ENCODE peak calls at places on chromosomes 16 and 17, in seven cellular contexts. One of them, this sample, is unnamed.
A peak's percentile ranks its signal among the peaks of the same experiment; 100 is the strongest.

GRCh38 chr17:61454932-61455753 is 2.9 kb downstream of the TBX4 start:
- DNase-seq in PC-9: no peak
- DNase-seq in CD8-positive, alpha-beta memory T cell: no peak
- DNase-seq in left ventricle myocardium inferior: no peak
- DNase-seq in mucosa of descending colon: no peak
- DNase-seq in HCT116: no peak
- DNase-seq in lower lobe of right lung: no peak
- DNase-seq in this sample: no peak

GRCh38 chr16:69859105-69859969 is 91.8 kb upstream of the CLEC18A start:
- DNase-seq in PC-9: no peak
- DNase-seq in CD8-positive, alpha-beta memory T cell: no peak
- DNase-seq in left ventricle myocardium inferior: peak; percentile 40
- DNase-seq in mucosa of descending colon: peak; percentile 82
- DNase-seq in HCT116: peak; percentile 33
- DNase-seq in lower lobe of right lung: no peak
- DNase-seq in this sample: no peak

GRCh38 chr17:9668532-9668931 is 23.2 kb downstream of the USP43 start:
- DNase-seq in PC-9: peak; percentile 54
- DNase-seq in CD8-positive, alpha-beta memory T cell: no peak
- DNase-seq in left ventricle myocardium inferior: no peak
- DNase-seq in mucosa of descending colon: no peak
- DNase-seq in HCT116: no peak
- DNase-seq in lower lobe of right lung: no peak
- DNase-seq in this sample: peak; percentile 69

GRCh38 chr17:2613089-2613808 is 19.8 kb downstream of the PAFAH1B1 start:
- DNase-seq in PC-9: no peak
- DNase-seq in CD8-positive, alpha-beta memory T cell: no peak
- DNase-seq in left ventricle myocardium inferior: no peak
- DNase-seq in mucosa of descending colon: no peak
- DNase-seq in HCT116: no peak
- DNase-seq in lower lobe of right lung: no peak
- DNase-seq in this sample: no peak

GRCh38 chr17:1099242-1099641 is 80.5 kb downstream of the ABR start:
- DNase-seq in PC-9: no peak
- DNase-seq in CD8-positive, alpha-beta memory T cell: no peak
- DNase-seq in left ventricle myocardium inferior: no peak
- DNase-seq in mucosa of descending colon: no peak
- DNase-seq in HCT116: no peak
- DNase-seq in lower lobe of right lung: no peak
- DNase-seq in this sample: no peak

GRCh38 chr17:17737938-17738894 is 57.0 kb downstream of the RAI1 start:
- DNase-seq in PC-9: peak; percentile 94
- DNase-seq in CD8-positive, alpha-beta memory T cell: no peak
- DNase-seq in left ventricle myocardium inferior: no peak
- DNase-seq in mucosa of descending colon: peak; percentile 78
- DNase-seq in HCT116: no peak
- DNase-seq in lower lobe of right lung: peak; percentile 74
- DNase-seq in this sample: no peak

GRCh38 chr16:51408357-51408756 is 257.3 kb upstream of the SALL1 start:
- DNase-seq in PC-9: no peak
- DNase-seq in CD8-positive, alpha-beta memory T cell: no peak
- DNase-seq in left ventricle myocardium inferior: no peak
- DNase-seq in mucosa of descending colon: no peak
- DNase-seq in HCT116: no peak
- DNase-seq in lower lobe of right lung: no peak
- DNase-seq in this sample: peak; percentile 17

GRCh38 chr16:17283022-17283421 is 187.7 kb downstream of the XYLT1 start:
- DNase-seq in PC-9: no peak
- DNase-seq in CD8-positive, alpha-beta memory T cell: no peak
- DNase-seq in left ventricle myocardium inferior: no peak
- DNase-seq in mucosa of descending colon: no peak
- DNase-seq in HCT116: no peak
- DNase-seq in lower lobe of right lung: no peak
- DNase-seq in this sample: no peak

GRCh38 chr16:65521685-65522338 is 399.9 kb upstream of the CDH11 start:
- DNase-seq in PC-9: no peak
- DNase-seq in CD8-positive, alpha-beta memory T cell: no peak
- DNase-seq in left ventricle myocardium inferior: no peak
- DNase-seq in mucosa of descending colon: no peak
- DNase-seq in HCT116: no peak
- DNase-seq in lower lobe of right lung: no peak
- DNase-seq in this sample: no peak

GRCh38 chr17:17512866-17513265 is 16.7 kb upstream of the RASD1 start:
- DNase-seq in PC-9: no peak
- DNase-seq in CD8-positive, alpha-beta memory T cell: no peak
- DNase-seq in left ventricle myocardium inferior: peak; percentile 6
- DNase-seq in mucosa of descending colon: no peak
- DNase-seq in HCT116: no peak
- DNase-seq in lower lobe of right lung: peak; percentile 25
- DNase-seq in this sample: no peak

GRCh38 chr17:83127431-83128160 is 48.2 kb downstream of the METRNL start:
- DNase-seq in PC-9: no peak
- DNase-seq in CD8-positive, alpha-beta memory T cell: no peak
- DNase-seq in left ventricle myocardium inferior: no peak
- DNase-seq in mucosa of descending colon: no peak
- DNase-seq in HCT116: no peak
- DNase-seq in lower lobe of right lung: peak; percentile 34
- DNase-seq in this sample: no peak

GRCh38 chr16:55292491-55292890 is 31.5 kb upstream of the IRX6 start:
- DNase-seq in PC-9: no peak
- DNase-seq in CD8-positive, alpha-beta memory T cell: no peak
- DNase-seq in left ventricle myocardium inferior: no peak
- DNase-seq in mucosa of descending colon: no peak
- DNase-seq in HCT116: no peak
- DNase-seq in lower lobe of right lung: no peak
- DNase-seq in this sample: no peak

GRCh38 chr16:47848481-47849109 is 307.2 kb downstream of the ABCC12 start:
- DNase-seq in PC-9: no peak
- DNase-seq in CD8-positive, alpha-beta memory T cell: no peak
- DNase-seq in left ventricle myocardium inferior: no peak
- DNase-seq in mucosa of descending colon: no peak
- DNase-seq in HCT116: no peak
- DNase-seq in lower lobe of right lung: no peak
- DNase-seq in this sample: peak; percentile 25

GRCh38 chr16:84132527-84133285 is 12.3 kb downstream of the HSDL1 start:
- DNase-seq in PC-9: no peak
- DNase-seq in CD8-positive, alpha-beta memory T cell: no peak
- DNase-seq in left ventricle myocardium inferior: no peak
- DNase-seq in mucosa of descending colon: no peak
- DNase-seq in HCT116: no peak
- DNase-seq in lower lobe of right lung: no peak
- DNase-seq in this sample: no peak

GRCh38 chr17:38428150-38428642 is at the start of gene ARHGAP23:
- DNase-seq in PC-9: peak; percentile 69
- DNase-seq in CD8-positive, alpha-beta memory T cell: peak; percentile 57
- DNase-seq in left ventricle myocardium inferior: peak; percentile 77
- DNase-seq in mucosa of descending colon: peak; percentile 25
- DNase-seq in HCT116: no peak
- DNase-seq in lower lobe of right lung: peak; percentile 79
- DNase-seq in this sample: peak; percentile 76

GRCh38 chr17:58303981-58304734 is 23.4 kb upstream of the MPO start:
- DNase-seq in PC-9: peak; percentile 30
- DNase-seq in CD8-positive, alpha-beta memory T cell: peak; percentile 70
- DNase-seq in left ventricle myocardium inferior: peak; percentile 40
- DNase-seq in mucosa of descending colon: peak; percentile 39
- DNase-seq in HCT116: peak; percentile 62
- DNase-seq in lower lobe of right lung: peak; percentile 74
- DNase-seq in this sample: peak; percentile 29

GRCh38 chr17:40460585-40460975 is 17.3 kb downstream of the IGFBP4 start:
- DNase-seq in PC-9: no peak
- DNase-seq in CD8-positive, alpha-beta memory T cell: no peak
- DNase-seq in left ventricle myocardium inferior: no peak
- DNase-seq in mucosa of descending colon: no peak
- DNase-seq in HCT116: no peak
- DNase-seq in lower lobe of right lung: no peak
- DNase-seq in this sample: no peak

GRCh38 chr16:12235110-12235509 is 258.6 kb downstream of the SNX29 start:
- DNase-seq in PC-9: no peak
- DNase-seq in CD8-positive, alpha-beta memory T cell: no peak
- DNase-seq in left ventricle myocardium inferior: no peak
- DNase-seq in mucosa of descending colon: no peak
- DNase-seq in HCT116: no peak
- DNase-seq in lower lobe of right lung: no peak
- DNase-seq in this sample: no peak

GRCh38 chr17:55053855-55054254 is 85.3 kb downstream of the STXBP4 start:
- DNase-seq in PC-9: no peak
- DNase-seq in CD8-positive, alpha-beta memory T cell: no peak
- DNase-seq in left ventricle myocardium inferior: no peak
- DNase-seq in mucosa of descending colon: no peak
- DNase-seq in HCT116: no peak
- DNase-seq in lower lobe of right lung: no peak
- DNase-seq in this sample: no peak

GRCh38 chr16:67399749-67400704 is 6.7 kb upstream of the TPPP3 start:
- DNase-seq in PC-9: no peak
- DNase-seq in CD8-positive, alpha-beta memory T cell: no peak
- DNase-seq in left ventricle myocardium inferior: no peak
- DNase-seq in mucosa of descending colon: no peak
- DNase-seq in HCT116: no peak
- DNase-seq in lower lobe of right lung: peak; percentile 33
- DNase-seq in this sample: no peak

GRCh38 chr17:17055286-17056166 is 13.3 kb downstream of the MPRIP start:
- DNase-seq in PC-9: peak; percentile 50
- DNase-seq in CD8-positive, alpha-beta memory T cell: no peak
- DNase-seq in left ventricle myocardium inferior: no peak
- DNase-seq in mucosa of descending colon: no peak
- DNase-seq in HCT116: no peak
- DNase-seq in lower lobe of right lung: no peak
- DNase-seq in this sample: peak; percentile 42

GRCh38 chr17:74130841-74131240 is 72.6 kb upstream of the RPL38 start:
- DNase-seq in PC-9: no peak
- DNase-seq in CD8-positive, alpha-beta memory T cell: no peak
- DNase-seq in left ventricle myocardium inferior: no peak
- DNase-seq in mucosa of descending colon: no peak
- DNase-seq in HCT116: no peak
- DNase-seq in lower lobe of right lung: no peak
- DNase-seq in this sample: no peak

GRCh38 chr17:19409509-19409908 is 1.5 kb upstream of the RNF112 start:
- DNase-seq in PC-9: no peak
- DNase-seq in CD8-positive, alpha-beta memory T cell: no peak
- DNase-seq in left ventricle myocardium inferior: no peak
- DNase-seq in mucosa of descending colon: no peak
- DNase-seq in HCT116: peak; percentile 64
- DNase-seq in lower lobe of right lung: no peak
- DNase-seq in this sample: peak; percentile 58

GRCh38 chr17:75664099-75664549 is 2.8 kb downstream of the RECQL5 start:
- DNase-seq in PC-9: no peak
- DNase-seq in CD8-positive, alpha-beta memory T cell: no peak
- DNase-seq in left ventricle myocardium inferior: no peak
- DNase-seq in mucosa of descending colon: no peak
- DNase-seq in HCT116: no peak
- DNase-seq in lower lobe of right lung: no peak
- DNase-seq in this sample: no peak
- H3K4me3 ChIP-seq in PC-9: no peak overlapping the region
- H3K4me3 ChIP-seq in CD8-positive, alpha-beta memory T cell: no peak overlapping the region
- H3K4me3 ChIP-seq in left ventricle myocardium inferior: no peak overlapping the region
- H3K4me3 ChIP-seq in mucosa of descending colon: no peak overlapping the region
- H3K4me3 ChIP-seq in HCT116: no peak overlapping the region
- H3K4me3 ChIP-seq in lower lobe of right lung: no peak overlapping the region
- H3K4me3 ChIP-seq in this sample: no peak overlapping the region

GRCh38 chr16:73065617-73066313 is 17.8 kb upstream of the ZFHX3 start:
- DNase-seq in PC-9: no peak
- DNase-seq in CD8-positive, alpha-beta memory T cell: no peak
- DNase-seq in left ventricle myocardium inferior: peak; percentile 58
- DNase-seq in mucosa of descending colon: peak; percentile 51
- DNase-seq in HCT116: no peak
- DNase-seq in lower lobe of right lung: peak; percentile 69
- DNase-seq in this sample: no peak
- H3K4me3 ChIP-seq in PC-9: no peak overlapping the region
- H3K4me3 ChIP-seq in CD8-positive, alpha-beta memory T cell: no peak overlapping the region
- H3K4me3 ChIP-seq in left ventricle myocardium inferior: peak overlapping the region; percentile 61
- H3K4me3 ChIP-seq in mucosa of descending colon: no peak overlapping the region
- H3K4me3 ChIP-seq in HCT116: no peak overlapping the region
- H3K4me3 ChIP-seq in lower lobe of right lung: peak overlapping the region; percentile 35
- H3K4me3 ChIP-seq in this sample: no peak overlapping the region

GRCh38 chr17:63276376-63276775 is 169.7 kb downstream of the CYB561 start:
- DNase-seq in PC-9: no peak
- DNase-seq in CD8-positive, alpha-beta memory T cell: no peak
- DNase-seq in left ventricle myocardium inferior: no peak
- DNase-seq in mucosa of descending colon: no peak
- DNase-seq in HCT116: no peak
- DNase-seq in lower lobe of right lung: no peak
- DNase-seq in this sample: no peak

GRCh38 chr17:63275318-63275967 is 170.7 kb downstream of the CYB561 start:
- DNase-seq in PC-9: peak; percentile 32
- DNase-seq in CD8-positive, alpha-beta memory T cell: no peak
- DNase-seq in left ventricle myocardium inferior: no peak
- DNase-seq in mucosa of descending colon: no peak
- DNase-seq in HCT116: peak; percentile 99
- DNase-seq in lower lobe of right lung: no peak
- DNase-seq in this sample: peak; percentile 93

GRCh38 chr17:63275968-63276349 is 170.1 kb downstream of the CYB561 start:
- DNase-seq in PC-9: no peak
- DNase-seq in CD8-positive, alpha-beta memory T cell: no peak
- DNase-seq in left ventricle myocardium inferior: no peak
- DNase-seq in mucosa of descending colon: no peak
- DNase-seq in HCT116: no peak
- DNase-seq in lower lobe of right lung: no peak
- DNase-seq in this sample: peak; percentile 47

GRCh38 chr17:63277629-63278028 is 168.5 kb downstream of the CYB561 start:
- DNase-seq in PC-9: no peak
- DNase-seq in CD8-positive, alpha-beta memory T cell: no peak
- DNase-seq in left ventricle myocardium inferior: no peak
- DNase-seq in mucosa of descending colon: no peak
- DNase-seq in HCT116: no peak
- DNase-seq in lower lobe of right lung: no peak
- DNase-seq in this sample: no peak

GRCh38 chr17:63276821-63277220 is 169.3 kb downstream of the CYB561 start:
- DNase-seq in PC-9: no peak
- DNase-seq in CD8-positive, alpha-beta memory T cell: no peak
- DNase-seq in left ventricle myocardium inferior: no peak
- DNase-seq in mucosa of descending colon: no peak
- DNase-seq in HCT116: no peak
- DNase-seq in lower lobe of right lung: no peak
- DNase-seq in this sample: no peak
- H3K4me3 ChIP-seq in PC-9: no peak overlapping the region
- H3K4me3 ChIP-seq in CD8-positive, alpha-beta memory T cell: no peak overlapping the region
- H3K4me3 ChIP-seq in left ventricle myocardium inferior: no peak overlapping the region
- H3K4me3 ChIP-seq in mucosa of descending colon: no peak overlapping the region
- H3K4me3 ChIP-seq in HCT116: no peak overlapping the region
- H3K4me3 ChIP-seq in lower lobe of right lung: no peak overlapping the region
- H3K4me3 ChIP-seq in this sample: no peak overlapping the region

GRCh38 chr17:31308935-31309334 is 4.9 kb downstream of the EVI2B start:
- DNase-seq in PC-9: no peak
- DNase-seq in CD8-positive, alpha-beta memory T cell: no peak
- DNase-seq in left ventricle myocardium inferior: no peak
- DNase-seq in mucosa of descending colon: no peak
- DNase-seq in HCT116: no peak
- DNase-seq in lower lobe of right lung: no peak
- DNase-seq in this sample: no peak
- H3K4me3 ChIP-seq in PC-9: no peak overlapping the region
- H3K4me3 ChIP-seq in CD8-positive, alpha-beta memory T cell: peak overlapping the region; percentile 83
- H3K4me3 ChIP-seq in left ventricle myocardium inferior: no peak overlapping the region
- H3K4me3 ChIP-seq in mucosa of descending colon: no peak overlapping the region
- H3K4me3 ChIP-seq in HCT116: no peak overlapping the region
- H3K4me3 ChIP-seq in lower lobe of right lung: peak overlapping the region; percentile 42
- H3K4me3 ChIP-seq in this sample: no peak overlapping the region

This sample was measured in AG10803.